ENCODE peak calls at places on chromosomes 4 and X, in six cellular contexts. F, I, L, M, H and B are unnamed samples. For H3K36me3, the result is how much of the 10 kb centered on the place peaks cover.

GRCh38 chr4:7379161-7379560 is 55.6 kb downstream of the PSAPL1 start:
- DNase-seq in F (no peak), I (no peak), L (no peak), M (no peak), H (no peak), B (no peak)

GRCh38 chr4:629636-629915 is 4.2 kb downstream of the PDE6B start:
- DNase-seq in F (no peak), I (no peak), L (no peak), M (no peak), H (no peak), B (no peak)

GRCh38 chr4:87151730-87152129 is 68.7 kb downstream of the KLHL8 start:
- DNase-seq in F (no peak), I (no peak), L (no peak), M (no peak), H (no peak), B (no peak)

GRCh38 chr4:10129196-10130185 is 12.9 kb upstream of the WDR1 start:
- DNase-seq in F (no peak), I (no peak), L (no peak), M (no peak), H (no peak), B (no peak)

GRCh38 chr4:101019941-101020401 is 327.4 kb downstream of the PPP3CA start:
- DNase-seq in F (peak), I (peak), L (peak), M (no peak), H (no peak), B (no peak)

GRCh38 chr4:78074747-78075146 is 17.6 kb downstream of the FRAS1 start:
- DNase-seq in F (no peak), I (no peak), L (no peak), M (no peak), H (no peak), B (no peak)

GRCh38 chr4:66097271-66097670 is 427.0 kb upstream of the EPHA5 start:
- DNase-seq in F (no peak), I (peak), L (no peak), M (no peak), H (no peak), B (no peak)

GRCh38 chr4:79959652-79960051 is 113.4 kb downstream of the ANTXR2 start:
- DNase-seq in F (no peak), I (no peak), L (no peak), M (no peak), H (no peak), B (no peak)

DNA sequence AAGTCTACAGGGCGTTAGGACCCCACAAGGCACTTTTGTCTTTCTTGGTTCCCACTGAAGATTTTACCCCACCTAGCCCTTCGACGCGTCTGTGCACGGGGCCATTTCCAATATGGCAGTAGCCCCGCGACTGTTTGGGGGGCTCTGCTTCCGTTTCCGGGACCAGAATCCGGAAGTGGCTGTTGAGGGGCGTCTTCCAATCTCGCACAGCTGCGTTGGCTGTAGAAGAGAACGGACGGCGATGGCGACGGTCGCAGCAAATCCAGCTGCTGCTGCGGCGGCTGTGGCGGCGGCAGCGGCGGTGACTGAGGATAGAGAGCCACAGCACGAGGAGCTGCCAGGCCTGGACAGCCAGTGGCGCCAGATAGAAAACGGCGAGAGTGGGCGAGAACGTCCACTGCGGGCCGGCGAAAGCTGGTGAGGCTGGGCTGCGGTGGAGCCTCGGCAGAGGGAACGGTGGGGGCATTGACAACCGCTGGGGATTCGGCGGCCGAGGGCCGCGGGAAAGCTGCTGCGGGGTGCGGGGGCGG is at the start of gene USP11:
- DNase-seq in F (no peak), I (peak), L (no peak), M (peak), H (peak), B (peak)
- H3K36me3 ChIP-seq in F (under half), I (under half), L (under half), M (under half), H (under half), B (under half)

GRCh38 chr4:20030108-20030507 is 221.6 kb upstream of the SLIT2 start:
- DNase-seq in F (no peak), I (no peak), L (no peak), M (no peak), H (no peak), B (no peak)

GRCh38 chr4:20026456-20026855 is 225.2 kb upstream of the SLIT2 start:
- DNase-seq in F (no peak), I (no peak), L (no peak), M (no peak), H (no peak), B (no peak)

GRCh38 chr4:20028694-20029093 is 223.0 kb upstream of the SLIT2 start:
- DNase-seq in F (peak), I (no peak), L (no peak), M (no peak), H (no peak), B (no peak)
- TF ChIP-seq ZNF274 in F (no peak), I (no peak), L (no peak), M (no peak), H (no peak), B (no peak)

GRCh38 chrX:154358829-154359228 is 15.6 kb downstream of the FLNA start:
- DNase-seq in F (no peak), I (no peak), L (no peak), M (no peak), H (no peak), B (no peak)
- H3K36me3 ChIP-seq in F (under half), I (under half), L (under half), M (under half), H (half or more), B (half or more)

DNA sequence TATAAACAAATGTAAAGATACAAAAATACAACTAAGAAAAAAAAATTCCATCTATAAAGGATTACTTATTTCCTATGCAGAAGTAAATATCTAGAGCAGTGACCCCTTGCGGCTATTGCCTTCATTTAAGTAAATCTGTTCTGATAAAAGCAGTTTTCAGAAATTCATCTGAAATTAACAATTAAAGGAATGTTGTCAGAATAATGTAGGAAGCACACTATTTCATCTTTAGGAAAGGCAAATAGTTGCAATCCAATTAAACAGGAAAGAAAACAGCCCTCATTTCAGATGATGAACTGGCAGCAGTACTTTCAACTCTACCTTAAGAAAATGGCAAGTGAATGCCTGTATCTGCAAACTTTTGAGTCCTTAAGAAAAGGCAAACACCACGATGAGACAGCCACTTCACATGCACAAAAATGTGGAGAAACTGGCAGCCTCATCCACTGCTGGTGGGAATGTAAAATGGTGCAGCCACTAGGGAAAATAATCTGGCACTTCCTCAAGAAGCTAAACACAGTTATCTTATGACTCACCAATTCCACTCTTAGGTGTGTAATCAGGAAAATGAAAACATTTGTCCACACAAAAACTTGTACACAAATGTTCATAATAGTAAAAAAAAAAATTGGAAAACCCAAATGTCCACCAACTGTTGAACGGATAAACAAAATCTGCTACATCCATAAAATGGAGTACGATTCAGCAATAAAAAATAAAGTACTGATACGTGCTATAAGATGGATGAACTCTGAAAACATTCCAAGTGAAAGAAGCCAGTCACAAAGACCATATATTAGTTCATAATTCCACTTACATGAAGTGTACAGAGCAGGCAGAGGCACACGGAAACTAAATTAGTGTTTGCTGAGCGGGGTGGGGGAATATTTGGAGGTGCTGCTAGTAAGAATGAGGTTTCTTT is 2.0 kb upstream of the THAP9 start:
- DNase-seq in F (no peak), I (no peak), L (no peak), M (no peak), H (no peak), B (no peak)
- TF ChIP-seq ZNF274 in F (no peak), I (no peak), L (no peak), M (no peak), H (no peak), B (no peak)

DNA sequence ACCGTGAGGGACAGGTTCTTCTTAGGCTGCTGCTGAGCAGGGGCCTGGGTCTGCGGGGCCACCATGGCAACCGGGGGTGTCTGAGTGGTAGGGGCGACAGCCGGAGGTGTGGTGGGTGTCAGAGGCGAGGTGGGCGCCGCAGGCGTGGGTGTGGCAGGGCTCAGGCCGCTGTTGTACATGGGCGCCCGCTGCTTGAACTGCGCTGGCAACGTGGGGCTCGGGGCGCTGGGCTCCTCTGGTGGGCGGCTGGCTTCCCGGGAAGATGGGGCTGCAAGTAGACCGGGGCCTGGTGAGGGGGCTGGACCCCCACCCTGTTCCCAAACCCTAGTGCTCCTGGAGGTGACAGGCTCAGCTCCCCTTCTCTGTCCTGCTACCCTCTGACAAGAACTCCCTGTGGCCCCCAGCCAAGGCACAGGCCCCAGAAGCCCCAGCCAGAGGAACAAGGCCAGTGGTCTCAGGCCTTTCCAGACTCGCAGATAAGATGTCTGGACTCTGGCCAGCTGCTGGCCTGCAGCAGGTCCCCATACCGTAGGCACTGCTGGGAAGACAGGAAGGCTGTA is 24.8 kb downstream of the NELFA start:
- DNase-seq in F (no peak), I (no peak), L (no peak), M (no peak), H (no peak), B (no peak)
- H3K36me3 ChIP-seq in F (under half), I (under half), L (under half), M (under half), H (half or more), B (half or more)

GRCh38 chr4:3226467-3226866 is 22.5 kb upstream of the MSANTD1 start:
- DNase-seq in F (no peak), I (no peak), L (no peak), M (no peak), H (no peak), B (no peak)

GRCh38 chr4:3225946-3226345 is 23.0 kb upstream of the MSANTD1 start:
- DNase-seq in F (no peak), I (no peak), L (no peak), M (no peak), H (no peak), B (no peak)

GRCh38 chr4:3223986-3224748 is 24.8 kb upstream of the MSANTD1 start:
- DNase-seq in F (no peak), I (no peak), L (no peak), M (no peak), H (no peak), B (no peak)

GRCh38 chr4:3226944-3227343 is 22.0 kb upstream of the MSANTD1 start:
- DNase-seq in F (no peak), I (no peak), L (no peak), M (no peak), H (no peak), B (no peak)

DNA sequence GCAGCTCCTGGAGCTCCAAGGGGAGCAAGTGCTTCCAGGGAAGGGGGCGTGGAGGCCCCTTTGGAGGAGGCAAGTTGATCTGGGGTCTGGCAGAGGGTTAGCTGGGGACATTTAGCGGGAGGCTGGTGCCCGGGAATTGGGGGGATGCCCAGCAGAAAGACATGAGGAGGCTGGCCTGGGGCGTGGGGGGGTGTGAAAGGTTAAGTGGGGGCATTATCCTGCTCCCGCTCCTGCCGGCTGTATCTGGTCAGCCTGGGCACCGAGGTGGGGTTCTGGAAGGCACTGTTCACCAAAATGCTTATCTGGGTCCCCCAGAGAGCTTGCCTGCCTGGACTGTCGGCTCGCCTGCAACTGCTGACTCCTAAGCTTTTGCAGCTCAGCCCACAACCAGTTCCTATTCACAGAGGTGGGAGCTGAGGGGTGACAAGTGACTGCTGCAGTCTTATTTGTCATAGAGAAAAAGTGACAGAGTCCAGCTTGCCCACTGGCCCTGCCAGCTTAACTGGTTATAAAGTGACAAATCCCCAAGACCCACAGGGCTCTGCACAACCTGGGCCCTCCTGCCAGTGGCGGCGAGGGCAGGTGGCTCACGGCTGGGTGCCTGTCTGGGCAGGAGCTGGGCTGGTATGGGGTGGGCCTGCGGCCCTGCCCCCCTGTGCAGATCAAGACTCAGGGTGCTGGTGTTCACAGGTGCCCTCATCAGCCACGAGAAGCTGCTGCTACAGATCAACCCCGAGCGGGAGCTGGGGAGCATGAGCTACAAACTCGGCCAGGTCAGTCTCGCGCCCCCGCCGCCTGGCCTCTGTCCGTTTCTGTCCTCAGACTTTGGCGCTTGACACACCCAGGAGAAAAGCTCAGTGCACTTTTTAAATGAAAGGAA is 23.7 kb upstream of the MSANTD1 start:
- DNase-seq in F (no peak), I (no peak), L (no peak), M (no peak), H (no peak), B (no peak)
- TF ChIP-seq ZNF274 in F (no peak), I (no peak), L (no peak), M (no peak), H (no peak), B (no peak)

GRCh38 chr4:48139688-48140087 is 5.6 kb upstream of the TXK start:
- DNase-seq in F (no peak), I (no peak), L (no peak), M (no peak), H (no peak), B (no peak)
- H3K36me3 ChIP-seq in F (under half), I (under half), L (under half), M (under half), H (half or more), B (under half)

DNA sequence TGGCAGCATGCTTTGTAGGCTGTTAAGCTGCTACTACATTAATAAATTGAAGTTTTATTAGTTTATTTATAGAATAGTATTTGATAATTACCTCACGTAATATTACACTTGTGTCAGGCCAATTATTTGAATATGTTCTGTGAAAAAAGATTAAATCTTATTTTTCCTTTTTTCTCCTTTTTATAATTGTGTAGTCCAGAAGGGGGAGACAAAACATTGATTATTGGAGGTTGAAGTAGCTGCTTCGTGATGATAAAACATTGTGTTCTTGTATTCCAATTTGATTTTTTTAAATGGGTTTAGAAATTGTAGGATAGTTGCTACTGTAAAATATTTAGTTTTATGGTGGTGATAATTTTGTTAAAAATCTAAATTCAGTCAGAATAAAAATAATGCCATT is 85.7 kb downstream of the DIAPH2 start:
- DNase-seq in F (no peak), I (peak), L (no peak), M (no peak), H (peak), B (no peak)
- TF ChIP-seq ZNF274 in F (no peak), I (no peak), L (no peak), M (no peak), H (no peak), B (no peak)

DNA sequence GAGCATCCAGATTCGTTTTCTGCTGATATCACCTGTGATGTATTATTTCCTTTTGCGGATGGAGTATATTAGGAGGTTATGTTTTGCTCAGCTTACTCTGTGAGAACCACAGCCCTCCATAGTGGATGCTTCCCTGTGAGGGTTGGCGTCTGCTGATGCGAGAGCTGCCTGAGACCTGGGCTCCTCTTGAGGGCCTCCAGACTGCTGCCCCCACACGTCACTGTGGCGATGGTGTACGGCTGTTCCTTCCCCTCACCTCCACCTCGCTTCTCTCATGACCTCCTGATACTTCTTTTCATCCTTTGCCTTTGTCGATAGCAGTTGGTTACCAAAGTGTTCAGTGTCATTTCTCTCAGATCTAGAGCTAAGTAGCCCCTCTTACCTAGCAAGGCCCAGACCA is 71.7 kb downstream of the TNIP2 start:
- DNase-seq in F (no peak), I (no peak), L (no peak), M (no peak), H (no peak), B (no peak)
- H3K36me3 ChIP-seq in F (under half), I (under half), L (under half), M (under half), H (half or more), B (half or more)

DNA sequence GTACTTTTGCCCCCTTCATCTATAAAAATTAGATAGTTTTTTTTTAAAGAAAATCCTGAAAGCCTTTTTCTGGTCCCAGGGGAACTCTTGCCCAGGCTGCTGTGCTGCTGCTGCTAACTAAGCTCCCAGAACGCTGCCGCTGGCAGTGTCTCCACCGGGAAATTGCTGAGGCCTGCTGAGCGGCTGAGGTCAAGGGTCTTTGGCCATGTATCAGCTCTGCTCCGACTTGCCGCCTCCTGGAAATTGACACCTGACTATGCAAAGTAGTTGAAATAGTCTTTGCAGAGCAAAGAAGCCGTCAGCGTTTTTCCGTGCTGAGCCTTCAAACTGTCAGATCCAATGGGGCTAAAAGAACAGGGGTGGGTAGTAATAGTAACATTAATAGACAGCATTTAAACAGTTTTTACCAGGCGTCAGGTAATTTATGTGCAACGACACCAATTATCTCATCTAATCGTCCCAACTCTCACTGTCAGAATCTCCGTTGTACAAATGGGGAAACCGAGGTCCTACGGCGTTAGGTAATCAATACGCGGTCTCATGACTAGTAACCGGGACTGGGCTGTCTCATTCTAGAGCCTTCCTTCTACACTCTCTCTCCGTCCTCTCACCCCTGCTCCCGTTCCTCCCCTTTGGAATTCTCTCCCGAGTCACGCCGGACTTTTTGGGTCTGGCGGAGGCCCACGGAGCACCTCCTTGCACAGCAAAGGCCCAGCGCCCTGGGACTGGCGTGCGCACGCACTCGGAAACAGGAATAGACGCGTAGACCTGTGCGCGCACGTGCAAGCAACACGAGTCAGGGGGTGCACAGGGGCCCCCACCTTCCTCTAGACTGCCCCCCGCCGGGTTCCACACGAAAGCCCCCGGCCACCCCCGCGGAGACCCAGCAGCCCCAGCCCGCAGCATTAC is 595 bp downstream of the QDPR start:
- DNase-seq in F (peak), I (peak), L (no peak), M (peak), H (peak), B (no peak)
- TF ChIP-seq ZNF274 in F (no peak), I (no peak), L (no peak), M (no peak), H (no peak), B (no peak)